ENCODE peak calls at places on chromosomes 6 and 20, in ten cellular contexts. E is foreskin fibroblast, Q is SK-N-SH, W is psoas muscle, V is tibial artery, U is upper lobe of right lung, M is AG09309, T is coronary artery, N is sigmoid colon, S is astrocyte of the spinal cord. C is an unnamed sample.

GRCh38 chr6:21850682-21851081 is 257.1 kb downstream of the SOX4 start:
- DNase-seq in M (no peak), Q (peak), T (no peak), V (no peak), U (no peak), S (no peak), W (no peak), N (no peak), E (no peak), C (no peak)

GRCh38 chr6:125003070-125003469 is 40.8 kb downstream of the RNF217 start:
- DNase-seq in W (no peak), T (no peak), Q (no peak), S (no peak), E (no peak), M (no peak), N (no peak), U (no peak), V (no peak), C (no peak)

GRCh38 chr6:128275030-128275429 is 245.4 kb downstream of the PTPRK start:
- DNase-seq in N (no peak), Q (no peak), V (no peak), S (peak), U (no peak), W (no peak), M (no peak), T (no peak), E (peak), C (no peak)

GRCh38 chr6:107290491-107290890 is 168.9 kb downstream of the PDSS2 start:
- DNase-seq in V (no peak), N (no peak), M (no peak), W (no peak), T (no peak), E (no peak), U (no peak), Q (no peak), S (no peak), C (no peak)

GRCh38 chr6:140463312-140463710 is 1088.9 kb upstream of the CITED2 start:
- DNase-seq in V (no peak), Q (no peak), E (no peak), W (no peak), N (no peak), M (no peak), U (no peak), S (no peak), T (no peak), C (no peak)

GRCh38 chr6:105804436-105804835 is 281.7 kb upstream of the PRDM1 start:
- DNase-seq in S (peak), N (no peak), E (peak), W (no peak), V (no peak), T (no peak), Q (no peak), U (no peak), M (no peak), C (no peak)

GRCh38 chr6:145096846-145097245 is 638.5 kb downstream of the EPM2A start:
- DNase-seq in E (no peak), S (no peak), M (no peak), U (no peak), N (no peak), T (no peak), V (no peak), Q (no peak), W (no peak), C (no peak)

GRCh38 chr6:24431045-24431451 is 28.3 kb downstream of the MRS2 start:
- DNase-seq in W (no peak), V (no peak), M (peak), N (no peak), Q (peak), T (no peak), U (no peak), E (peak), S (peak), C (peak)

GRCh38 chr20:43842126-43843020 is 72.3 kb upstream of the TOX2 start:
- DNase-seq in S (no peak), M (no peak), N (peak), T (no peak), U (no peak), W (no peak), V (no peak), Q (no peak), E (no peak), C (no peak)

GRCh38 chr6:27829453-27830211 is 82.6 kb downstream of the OR2B2 start:
- DNase-seq in S (no peak), M (no peak), V (no peak), N (no peak), T (no peak), W (no peak), U (no peak), E (peak), Q (no peak), C (no peak)

DNA sequence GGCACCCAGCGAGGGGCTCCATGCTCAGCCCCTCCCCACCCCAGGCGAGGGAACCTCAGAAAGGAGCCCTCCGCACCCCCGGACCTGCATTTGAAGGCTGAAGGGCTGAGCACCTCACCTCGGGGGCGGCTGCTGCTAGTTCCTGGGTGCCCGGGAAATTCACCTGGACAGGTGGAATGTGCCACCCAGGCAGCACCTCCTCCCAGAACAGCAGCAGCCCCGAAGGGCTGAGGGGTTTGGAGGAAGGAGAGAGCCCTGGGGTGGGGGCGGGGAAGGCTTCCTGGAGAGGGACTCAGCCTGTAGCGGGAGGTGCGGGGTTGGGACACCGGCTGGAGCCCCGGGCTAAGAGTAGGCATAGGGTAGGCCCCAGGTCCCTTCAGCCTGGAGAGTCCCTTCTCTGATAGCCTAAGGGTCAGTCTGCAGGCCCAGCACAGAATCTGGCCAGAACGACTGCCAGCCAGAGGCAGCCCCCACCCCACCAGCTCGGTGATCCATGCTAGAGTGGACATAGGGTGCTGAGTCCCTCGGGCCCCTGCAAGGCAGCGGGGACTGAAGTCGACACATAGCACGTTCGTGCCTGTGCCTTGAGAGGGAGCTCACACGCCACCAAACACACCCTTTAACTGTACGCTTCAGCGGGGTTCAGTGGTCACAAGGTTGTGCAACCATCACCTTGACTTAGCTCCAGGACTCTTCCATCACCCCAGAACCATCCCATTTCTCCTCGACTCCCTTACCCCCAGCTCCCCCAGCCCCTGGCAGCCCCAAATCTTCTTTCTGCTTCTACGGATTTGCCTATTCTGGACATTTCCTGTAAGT is 180.9 kb downstream of the TAF4 start:
- DNase-seq in M (no peak), W (no peak), Q (no peak), U (no peak), T (no peak), E (no peak), V (no peak), S (no peak), N (no peak), C (no peak)
- TF ChIP-seq CTCF in M (no peak), W (no peak), Q (no peak), U (no peak), T (no peak), E (no peak), V (no peak), S (no peak), N (no peak), C (no peak)

GRCh38 chr6:42047220-42047590 is 3.1 kb upstream of the TAF8 start:
- DNase-seq in V (no peak), T (no peak), Q (no peak), S (no peak), M (no peak), W (no peak), E (peak), U (peak), N (peak), C (no peak)
- H3K4me3 ChIP-seq in V (peak), T (peak), Q (no peak), S (peak), M (no peak), W (peak), E (no peak), U (peak), N (peak), C (no peak)

GRCh38 chr20:46772901-46773300 is 63.5 kb downstream of the SLC2A10 start:
- DNase-seq in V (no peak), M (no peak), Q (no peak), E (no peak), W (no peak), S (no peak), T (no peak), U (no peak), N (no peak), C (peak)
- TF ChIP-seq CTCF in V (no peak), M (no peak), Q (no peak), E (no peak), W (no peak), S (peak), T (no peak), U (no peak), N (no peak), C (peak)

GRCh38 chr6:133343220-133343619 is 102.1 kb downstream of the EYA4 start:
- DNase-seq in T (no peak), U (no peak), N (no peak), W (no peak), V (no peak), Q (no peak), M (no peak), E (no peak), S (no peak), C (no peak)

GRCh38 chr6:133337312-133337711 is 96.2 kb downstream of the EYA4 start:
- DNase-seq in W (no peak), T (no peak), E (peak), N (no peak), U (no peak), S (no peak), M (no peak), Q (no peak), V (no peak), C (no peak)

GRCh38 chr6:133341607-133342158 is 100.5 kb downstream of the EYA4 start:
- DNase-seq in Q (peak), M (peak), S (peak), N (no peak), U (no peak), T (no peak), E (peak), W (no peak), V (no peak), C (no peak)

GRCh38 chr6:133340557-133340956 is 99.4 kb downstream of the EYA4 start:
- DNase-seq in Q (peak), V (no peak), M (no peak), S (no peak), U (no peak), N (no peak), T (no peak), W (no peak), E (peak), C (no peak)

GRCh38 chr6:133339543-133340384 is 98.6 kb downstream of the EYA4 start:
- DNase-seq in E (no peak), N (no peak), V (no peak), Q (no peak), W (no peak), M (no peak), T (no peak), S (no peak), U (no peak), C (no peak)
- H3K4me3 ChIP-seq in E (no peak), N (no peak), V (no peak), Q (no peak), W (no peak), M (no peak), T (no peak), S (no peak), U (no peak), C (no peak)

DNA sequence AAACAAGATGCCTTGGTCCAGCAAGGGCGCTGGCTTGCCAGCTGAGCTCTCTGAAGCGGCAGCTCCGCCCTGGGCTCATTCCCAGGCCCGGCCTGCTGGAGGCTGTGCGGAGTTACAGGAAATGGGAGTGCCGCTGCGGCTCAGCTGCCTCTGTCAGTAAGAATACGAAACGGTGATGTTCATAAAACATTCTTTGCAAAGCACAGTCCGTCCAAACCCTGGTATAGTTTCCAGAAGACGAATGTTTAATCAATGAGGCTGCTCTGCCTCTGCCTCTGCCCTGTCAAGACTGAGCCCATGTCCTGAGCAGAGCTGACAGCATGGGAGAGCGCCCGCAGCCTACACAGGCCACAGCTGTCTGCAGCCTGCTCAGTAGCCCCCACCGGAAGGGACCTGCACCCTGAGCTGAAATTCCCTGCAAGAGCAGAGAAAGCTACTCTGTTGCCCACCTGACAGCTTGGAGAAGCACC is 153.3 kb upstream of the SNX9 start:
- DNase-seq in N (peak), E (peak), T (peak), V (peak), U (peak), W (peak), S (peak), M (peak), Q (peak), C (no peak)
- TF ChIP-seq CTCF in N (peak), E (peak), T (peak), V (peak), U (peak), W (peak), S (peak), M (peak), Q (no peak), C (no peak)

GRCh38 chr20:57291694-57292093 is 25.3 kb upstream of the BMP7 start:
- DNase-seq in N (no peak), Q (no peak), T (no peak), E (no peak), W (no peak), U (no peak), V (no peak), M (no peak), S (no peak), C (no peak)

GRCh38 chr20:57289401-57290177 is 23.1 kb upstream of the BMP7 start:
- DNase-seq in T (no peak), W (no peak), V (no peak), N (no peak), M (no peak), E (no peak), Q (no peak), U (no peak), S (no peak), C (no peak)

GRCh38 chr20:57290178-57290484 is 23.7 kb upstream of the BMP7 start:
- DNase-seq in U (no peak), N (no peak), W (no peak), T (no peak), Q (no peak), E (no peak), S (no peak), V (no peak), M (no peak), C (no peak)

GRCh38 chr20:57292611-57293010 is 26.2 kb upstream of the BMP7 start:
- DNase-seq in T (no peak), U (no peak), N (no peak), V (no peak), M (no peak), Q (no peak), S (no peak), W (no peak), E (no peak), C (no peak)

GRCh38 chr20:57291003-57291402 is 24.6 kb upstream of the BMP7 start:
- DNase-seq in U (no peak), S (no peak), M (no peak), Q (no peak), N (no peak), W (no peak), V (no peak), E (no peak), T (no peak), C (no peak)
- H3K4me3 ChIP-seq in U (no peak), S (no peak), M (no peak), Q (no peak), N (no peak), W (no peak), V (no peak), E (no peak), T (no peak), C (no peak)

GRCh38 chr20:33685328-33686007 is 717 bp downstream of the E2F1 start:
- DNase-seq in E (peak), S (no peak), N (no peak), W (no peak), T (no peak), Q (peak), M (no peak), U (no peak), V (no peak), C (peak)
- TF ChIP-seq CTCF in E (no peak), S (no peak), N (no peak), W (no peak), T (no peak), Q (no peak), M (no peak), U (no peak), V (no peak), C (no peak)

DNA sequence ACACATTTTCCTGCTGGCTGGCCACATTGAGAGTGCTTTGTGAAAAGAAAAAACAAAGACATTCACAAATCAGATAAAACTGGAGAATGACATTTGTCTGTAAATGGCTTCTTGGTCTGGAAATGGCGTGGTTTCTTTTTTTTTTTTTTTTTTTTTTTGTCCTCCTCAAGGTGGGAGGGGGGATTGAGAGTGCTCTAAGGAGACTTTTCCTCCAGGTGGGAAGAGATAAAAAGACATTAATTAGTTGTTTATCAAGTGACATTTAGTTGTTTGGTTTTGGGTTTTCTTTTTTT is 40.4 kb downstream of the GNAS start:
- DNase-seq in V (no peak), N (no peak), W (no peak), S (no peak), M (no peak), U (no peak), E (no peak), T (no peak), Q (peak), C (no peak)
- H3K4me3 ChIP-seq in V (peak), N (peak), W (peak), S (peak), M (peak), U (peak), E (peak), T (peak), Q (peak), C (peak)

C was measured in GM12865.